ENCODE peak calls at places on chromosomes 3 and 15, in seven cellular contexts. A is GM06990; B is K562; I is CD4-positive, alpha-beta T cell; T is IMR-90; F is GM13976; Z is activated B cell treated with CpG ODN at 0.5 μM for 24 hours. Y is an unnamed sample.

GRCh38 chr3:114650808-114651207 is 357.0 kb downstream of the TIGIT start:
- DNase-seq in A (no peak), B (no peak), I (no peak), T (peak), F (no peak), Z (no peak), Y (no peak)

GRCh38 chr3:53949541-53949940 is 57.9 kb upstream of the SELENOK start:
- DNase-seq in A (no peak), B (no peak), I (no peak), T (no peak), F (no peak), Z (no peak), Y (no peak)

GRCh38 chr3:60399861-60400845 is 851.1 kb downstream of the FHIT start:
- DNase-seq in A (no peak), B (no peak), I (no peak), T (peak), F (no peak), Z (no peak), Y (no peak)

GRCh38 chr3:15631426-15632211 is 30.1 kb downstream of the BTD start:
- DNase-seq in A (no peak), B (peak), I (no peak), T (peak), F (no peak), Z (no peak), Y (no peak)

GRCh38 chr3:115341208-115341607 is 194.1 kb upstream of the ZBTB20 start:
- DNase-seq in A (no peak), B (no peak), I (no peak), T (peak), F (no peak), Z (no peak), Y (no peak)

GRCh38 chr3:96813134-96813819 is 1.1 kb upstream of the EPHA6 start:
- DNase-seq in A (peak), B (peak), I (no peak), T (peak), F (peak), Z (no peak), Y (peak)

GRCh38 chr3:100042577-100042981 is 71.7 kb downstream of the FILIP1L start:
- DNase-seq in A (no peak), B (no peak), I (no peak), T (peak), F (no peak), Z (no peak), Y (no peak)

GRCh38 chr15:40309344-40309862 is 1.7 kb upstream of the PLCB2 start:
- DNase-seq in A (no peak), B (no peak), I (no peak), T (no peak), F (no peak), Z (no peak), Y (no peak)

GRCh38 chr15:67186226-67186649 is 68.2 kb downstream of the AAGAB start:
- DNase-seq in A (no peak), B (no peak), I (no peak), T (no peak), F (no peak), Z (no peak), Y (no peak)

GRCh38 chr15:69881310-69881660 is 216.4 kb downstream of the TLE3 start:
- DNase-seq in A (peak), B (no peak), I (no peak), T (no peak), F (no peak), Z (no peak), Y (peak)

GRCh38 chr3:10189557-10190374 is 25.0 kb downstream of the IRAK2 start:
- DNase-seq in A (no peak), B (no peak), I (no peak), T (peak), F (no peak), Z (no peak), Y (no peak)

GRCh38 chr3:177527182-177527581 is 329.9 kb upstream of the TBL1XR1 start:
- DNase-seq in A (no peak), B (no peak), I (no peak), T (no peak), F (no peak), Z (no peak), Y (no peak)

GRCh38 chr3:101825904-101826445 is 23.3 kb upstream of the NFKBIZ start:
- DNase-seq in A (no peak), B (no peak), I (no peak), T (peak), F (no peak), Z (no peak), Y (no peak)

GRCh38 chr15:75170711-75171341 is 30.9 kb upstream of the C15orf39 start:
- DNase-seq in A (no peak), B (no peak), I (no peak), T (no peak), F (no peak), Z (no peak), Y (no peak)

GRCh38 chr3:137761099-137761562 is 3.0 kb upstream of the SOX14 start:
- DNase-seq in A (no peak), B (no peak), I (no peak), T (no peak), F (peak), Z (no peak), Y (peak)

GRCh38 chr3:95645291-95645690 is 1169.1 kb upstream of the EPHA6 start:
- DNase-seq in A (no peak), B (no peak), I (no peak), T (no peak), F (no peak), Z (no peak), Y (no peak)

GRCh38 chr15:37019479-37020433 is 80.6 kb downstream of the MEIS2 start:
- DNase-seq in A (peak), B (peak), I (no peak), T (peak), F (no peak), Z (no peak), Y (no peak)

GRCh38 chr3:141271279-141272033 is 39.8 kb downstream of the PXYLP1 start:
- DNase-seq in A (no peak), B (no peak), I (no peak), T (no peak), F (no peak), Z (no peak), Y (no peak)

GRCh38 chr3:158221426-158221825 is 111.5 kb downstream of the RSRC1 start:
- DNase-seq in A (no peak), B (no peak), I (no peak), T (peak), F (no peak), Z (no peak), Y (no peak)

GRCh38 chr15:69957175-69957574 is 140.5 kb downstream of the TLE3 start:
- DNase-seq in A (no peak), B (peak), I (no peak), T (no peak), F (no peak), Z (no peak), Y (no peak)

GRCh38 chr15:76340802-76341365 is 4.3 kb downstream of the ISL2 start:
- DNase-seq in A (peak), B (no peak), I (no peak), T (no peak), F (peak), Z (peak), Y (peak)

GRCh38 chr3:187185759-187186158 is 11.5 kb upstream of the RTP1 start:
- DNase-seq in A (no peak), B (no peak), I (no peak), T (no peak), F (no peak), Z (no peak), Y (no peak)

GRCh38 chr15:27095809-27096580 is 125.0 kb downstream of the GABRG3 start:
- DNase-seq in A (no peak), B (no peak), I (no peak), T (no peak), F (no peak), Z (no peak), Y (no peak)

GRCh38 chr3:70871909-70872656 is 559.6 kb upstream of the MDFIC2 start:
- DNase-seq in A (no peak), B (no peak), I (no peak), T (peak), F (no peak), Z (no peak), Y (no peak)

GRCh38 chr15:88397506-88397905 is 69.7 kb downstream of the MRPL46 start:
- DNase-seq in A (no peak), B (no peak), I (no peak), T (no peak), F (no peak), Z (no peak), Y (no peak)

GRCh38 chr3:116135462-116135861 is 309.8 kb downstream of the LSAMP start:
- DNase-seq in A (no peak), B (no peak), I (no peak), T (peak), F (no peak), Z (no peak), Y (no peak)

GRCh38 chr3:16937421-16937820 is 52.7 kb downstream of the PLCL2 start:
- DNase-seq in A (no peak), B (no peak), I (no peak), T (no peak), F (no peak), Z (no peak), Y (no peak)

GRCh38 chr15:93366387-93367100 is 277.5 kb upstream of the RGMA start:
- DNase-seq in A (no peak), B (no peak), I (no peak), T (no peak), F (no peak), Z (no peak), Y (no peak)

GRCh38 chr15:60091150-60091549 is 87.0 kb downstream of the FOXB1 start:
- DNase-seq in A (no peak), B (no peak), I (no peak), T (peak), F (no peak), Z (no peak), Y (no peak)

GRCh38 chr15:70237626-70238025 is 139.9 kb upstream of the TLE3 start:
- DNase-seq in A (no peak), B (no peak), I (no peak), T (no peak), F (no peak), Z (no peak), Y (no peak)

GRCh38 chr3:197407053-197407452 is 108.6 kb upstream of the DLG1 start:
- DNase-seq in A (no peak), B (no peak), I (no peak), T (no peak), F (no peak), Z (no peak), Y (no peak)

GRCh38 chr3:118817748-118818165 is 216.9 kb downstream of the IGSF11 start:
- DNase-seq in A (no peak), B (peak), I (peak), T (peak), F (peak), Z (no peak), Y (peak)

GRCh38 chr3:127915115-127915936 is at the start of gene KBTBD12:
- DNase-seq in A (no peak), B (no peak), I (no peak), T (no peak), F (peak), Z (no peak), Y (no peak)

GRCh38 chr3:55486857-55487375 is at the start of gene WNT5A:
- DNase-seq in A (peak), B (no peak), I (no peak), T (no peak), F (peak), Z (no peak), Y (no peak)

GRCh38 chr3:71099997-71100719 is 483.4 kb downstream of the FOXP1 start:
- DNase-seq in A (no peak), B (peak), I (no peak), T (no peak), F (no peak), Z (no peak), Y (no peak)

GRCh38 chr3:73121684-73122331 is 60.3 kb downstream of the EBLN2 start:
- DNase-seq in A (no peak), B (no peak), I (no peak), T (no peak), F (no peak), Z (no peak), Y (no peak)

GRCh38 chr3:166296179-166296783 is 459.1 kb upstream of the BCHE start:
- DNase-seq in A (no peak), B (no peak), I (no peak), T (no peak), F (no peak), Z (no peak), Y (no peak)

GRCh38 chr3:166291510-166291909 is 454.3 kb upstream of the BCHE start:
- DNase-seq in A (no peak), B (peak), I (no peak), T (no peak), F (no peak), Z (no peak), Y (no peak)
- TF ChIP-seq CTCF in A (no peak), B (no peak), I (no peak), T (no peak), F (no peak), Z (no peak), Y (no peak)

DNA sequence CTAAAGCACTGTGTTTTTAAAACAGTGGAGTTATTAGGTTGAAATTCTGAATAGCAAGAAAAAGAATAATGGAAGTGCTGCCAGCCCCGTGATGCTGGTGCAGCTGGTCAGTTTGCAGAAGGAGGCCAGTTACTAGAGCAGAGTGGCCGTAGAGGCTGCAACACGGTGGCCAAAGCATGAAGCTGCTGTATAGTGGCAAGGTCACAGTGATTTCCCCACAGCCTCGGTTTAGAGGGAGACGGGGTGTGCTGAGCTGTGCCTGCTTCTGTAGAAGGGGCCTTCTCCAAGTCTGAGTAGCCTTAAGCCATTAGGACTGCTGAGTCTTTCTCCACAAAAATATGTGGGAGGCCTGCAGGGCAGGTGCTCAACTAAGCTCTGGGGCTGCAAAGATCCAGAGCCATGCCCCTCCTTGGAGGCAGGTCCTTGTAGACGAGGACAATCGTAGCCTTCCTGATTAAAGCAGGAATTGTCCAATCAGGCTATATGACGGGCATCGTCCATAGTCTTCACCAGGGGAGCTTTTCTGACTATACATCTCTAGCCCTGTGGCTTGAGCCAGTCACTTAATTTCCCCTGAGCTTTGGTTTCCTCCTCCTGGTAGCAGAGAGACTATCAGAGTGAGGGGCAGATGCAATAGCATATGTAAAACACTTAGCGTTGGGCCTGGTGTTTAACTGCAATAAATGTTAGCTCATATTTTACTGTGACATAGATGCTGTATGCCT is 151.6 kb downstream of the PGPEP1L start:
- DNase-seq in A (no peak), B (no peak), I (no peak), T (no peak), F (no peak), Z (no peak), Y (no peak)
- TF ChIP-seq CTCF in A (no peak), B (no peak), I (no peak), T (no peak), F (no peak), Z (no peak), Y (no peak)

DNA sequence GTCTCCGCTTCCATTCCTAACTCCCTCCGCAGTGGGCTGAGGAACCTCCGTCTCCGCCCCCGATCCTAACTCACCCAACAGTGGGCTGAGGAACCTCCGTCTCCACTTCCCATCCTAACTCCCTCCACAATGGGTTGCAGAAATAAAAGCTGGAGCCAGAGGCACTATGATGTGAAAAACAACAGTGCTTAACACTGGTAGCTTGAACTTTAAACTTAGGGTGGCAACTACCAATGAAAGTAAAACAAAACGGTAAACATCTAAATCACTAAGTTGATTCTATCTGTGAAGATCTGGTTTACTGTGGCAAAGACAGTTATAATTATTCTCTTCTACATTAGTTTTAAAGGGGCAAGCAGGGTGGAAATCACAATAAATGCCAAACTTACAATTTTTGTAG is 25.9 kb upstream of the GP5 start:
- DNase-seq in A (no peak), B (no peak), I (no peak), T (no peak), F (no peak), Z (no peak), Y (no peak)
- TF ChIP-seq CTCF in A (no peak), B (no peak), I (no peak), T (no peak), F (no peak), Z (no peak), Y (no peak)

DNA sequence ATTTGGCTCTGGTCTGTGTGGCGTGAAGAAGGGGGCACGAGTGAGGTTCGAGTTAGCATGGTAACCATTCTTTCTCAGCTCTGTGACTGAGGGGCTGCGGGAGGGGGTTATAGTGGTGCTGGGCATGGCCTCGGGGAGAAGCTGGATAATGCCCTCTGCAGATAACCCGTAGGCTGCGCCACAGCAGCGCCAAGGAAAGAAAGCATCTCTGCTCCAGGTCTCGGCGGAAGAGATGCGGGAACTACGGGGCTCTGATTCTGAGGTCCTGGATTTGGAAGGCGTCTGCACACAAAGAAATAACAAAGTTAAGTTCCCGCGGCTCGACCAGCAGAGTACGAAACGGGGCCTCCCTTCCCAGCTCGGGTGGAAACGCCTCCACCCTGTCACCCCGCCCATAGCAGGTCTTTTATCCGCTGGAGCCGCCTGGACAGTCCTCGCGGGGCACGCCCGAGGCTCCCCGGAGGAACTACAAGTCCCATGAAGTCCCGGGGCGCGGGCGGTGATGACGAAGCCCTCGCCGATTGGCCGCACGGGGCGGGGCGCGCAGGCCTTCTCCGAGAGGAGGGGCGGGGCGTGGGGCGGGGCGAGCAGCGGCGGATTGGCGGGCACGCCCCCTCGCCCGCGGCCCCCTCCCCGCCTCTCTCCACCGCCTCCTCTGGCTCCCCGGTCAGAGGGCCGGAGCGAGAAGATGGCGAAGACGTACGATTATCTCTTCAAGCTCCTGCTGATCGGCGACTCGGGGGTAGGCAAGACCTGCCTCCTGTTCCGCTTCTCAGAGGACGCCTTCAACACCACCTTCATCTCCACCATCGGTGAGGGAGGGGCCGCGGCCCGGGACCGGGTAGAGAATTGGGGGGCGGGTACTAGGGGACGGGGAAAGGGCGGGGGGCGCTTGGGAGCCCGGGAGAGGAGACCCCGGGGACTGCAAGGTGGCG is at the start of gene RAB8B:
- DNase-seq in A (peak), B (peak), I (peak), T (peak), F (peak), Z (peak), Y (peak)
- TF ChIP-seq CTCF in A (no peak), B (no peak), I (no peak), T (no peak), F (no peak), Z (no peak), Y (no peak)

GRCh38 chr3:66418432-66419052 is 82.3 kb downstream of the LRIG1 start:
- DNase-seq in A (no peak), B (no peak), I (no peak), T (no peak), F (no peak), Z (no peak), Y (no peak)
- TF ChIP-seq CTCF in A (no peak), B (no peak), I (no peak), T (no peak), F (no peak), Z (no peak), Y (no peak)

GRCh38 chr15:85770014-85770721 is 24.6 kb downstream of the KLHL25 start:
- DNase-seq in A (no peak), B (no peak), I (no peak), T (no peak), F (no peak), Z (no peak), Y (no peak)
- TF ChIP-seq CTCF in A (no peak), B (no peak), I (no peak), T (no peak), F (no peak), Z (no peak), Y (no peak)

DNA sequence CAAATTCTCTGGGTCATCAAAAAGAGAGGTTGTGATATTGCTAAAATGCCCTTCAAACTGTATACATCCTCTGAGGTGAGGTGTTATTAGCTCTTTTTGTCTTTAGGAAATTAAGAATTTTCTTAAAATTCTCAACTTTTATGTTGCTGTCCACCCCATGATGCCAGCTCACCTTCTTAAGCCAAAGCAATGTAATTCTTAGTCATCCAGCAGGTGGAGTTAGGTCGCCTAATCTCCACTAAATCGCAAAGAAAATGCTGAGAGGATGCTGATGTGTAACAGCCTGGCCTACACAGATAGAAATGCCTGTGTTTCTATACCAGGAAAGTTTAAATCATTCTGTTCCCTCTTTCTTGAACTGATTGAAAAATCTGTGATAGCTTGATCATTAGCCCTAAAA is 770.2 kb upstream of the ALCAM start:
- DNase-seq in A (no peak), B (no peak), I (no peak), T (peak), F (peak), Z (no peak), Y (peak)
- TF ChIP-seq CTCF in A (peak), B (no peak), I (peak), T (peak), F (peak), Z (no peak), Y (peak)

DNA sequence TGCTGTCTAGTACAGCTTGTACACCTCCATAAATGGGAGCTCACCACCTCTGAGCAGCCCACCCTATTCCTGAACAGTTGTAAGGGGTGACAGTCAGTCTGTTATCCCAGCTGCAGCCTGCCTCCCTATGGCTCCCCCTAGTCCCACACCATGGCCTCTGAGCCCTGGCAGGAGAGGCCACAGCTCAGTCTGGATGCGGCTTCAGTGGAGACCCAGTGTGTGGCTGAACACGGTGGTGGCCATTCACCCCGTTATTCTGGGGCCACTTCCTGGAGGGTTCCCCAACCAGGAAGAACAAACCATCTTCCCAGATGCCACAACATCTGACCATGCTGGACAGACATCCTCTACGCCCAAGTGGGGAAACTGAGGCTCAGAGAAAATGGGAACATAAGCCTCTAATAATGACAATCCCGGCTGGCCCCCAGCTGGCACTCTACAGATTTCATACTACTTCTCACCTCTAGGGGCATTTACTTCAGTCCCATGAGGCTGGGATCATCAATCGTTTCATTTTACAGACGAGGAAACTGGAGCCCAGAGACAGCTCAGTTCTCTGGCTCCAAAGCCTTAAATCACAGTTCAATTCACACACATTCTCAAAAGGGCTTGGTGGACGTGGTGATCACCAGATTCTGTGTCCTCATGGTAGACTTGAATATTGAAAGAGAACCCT is 9.3 kb upstream of the GRIP2 start:
- DNase-seq in A (no peak), B (peak), I (no peak), T (peak), F (no peak), Z (no peak), Y (no peak)
- TF ChIP-seq CTCF in A (peak), B (peak), I (no peak), T (peak), F (no peak), Z (no peak), Y (no peak)

Y was measured in GM10248.